ENCODE peak calls at places on chromosomes 12 and 14, in nine cellular contexts. H, L, R, Q, G, Z, B, F and M are unnamed samples.

GRCh38 chr14:61609143-61609851 is 86.0 kb upstream of the HIF1A start:
- DNase-seq in F (peak; percentile 55), Z (no peak), G (no peak), Q (no peak), R (no peak), B (peak; percentile 56), L (no peak), H (peak; percentile 64), M (no peak)

GRCh38 chr12:89817501-89818226 is 109.0 kb upstream of the ATP2B1 start:
- DNase-seq in H (peak; percentile 24), Z (no peak), B (no peak), F (peak; percentile 31), G (no peak), L (no peak), Q (no peak), R (no peak), M (no peak)

GRCh38 chr14:89269404-89269803 is 147.6 kb downstream of the FOXN3 start:
- DNase-seq in F (no peak), B (no peak), H (no peak), R (no peak), L (no peak), Z (no peak), Q (no peak), G (no peak), M (no peak)

GRCh38 chr12:103768467-103769123 is 72.4 kb downstream of the NT5DC3 start:
- DNase-seq in F (peak; percentile 27), Q (no peak), L (no peak), Z (no peak), H (no peak), G (no peak), R (no peak), B (no peak), M (no peak)

GRCh38 chr12:130286741-130287140 is 50.9 kb upstream of the PIWIL1 start:
- DNase-seq in L (no peak), H (no peak), R (no peak), Z (no peak), F (no peak), B (no peak), Q (no peak), G (no peak), M (no peak)

GRCh38 chr12:77837876-77838291 is 7.2 kb downstream of the NAV3 start:
- DNase-seq in Q (peak; percentile 47), G (no peak), L (no peak), F (peak; percentile 53), B (peak; percentile 49), R (no peak), H (no peak), Z (no peak), M (no peak)

GRCh38 chr12:132163911-132164288 is 19.6 kb downstream of the NOC4L start:
- DNase-seq in B (peak; percentile 44), F (no peak), H (no peak), L (no peak), Z (no peak), R (no peak), Q (no peak), G (no peak), M (no peak)

GRCh38 chr14:22419620-22420019 is 169.4 kb downstream of the DAD1 start:
- DNase-seq in L (no peak), H (no peak), G (no peak), Z (no peak), B (no peak), R (no peak), Q (no peak), F (no peak), M (no peak)

GRCh38 chr14:82757775-82758174 is 1224.1 kb upstream of the SEL1L start:
- DNase-seq in F (no peak), G (no peak), L (no peak), B (no peak), H (no peak), Z (no peak), R (no peak), Q (no peak), M (no peak)

GRCh38 chr12:7146906-7147305 is 16.7 kb downstream of the CLSTN3 start:
- DNase-seq in Q (no peak), R (no peak), G (no peak), B (no peak), H (no peak), Z (no peak), F (no peak), L (no peak), M (no peak)

GRCh38 chr12:114636723-114637480 is 47.1 kb downstream of the TBX3 start:
- DNase-seq in L (no peak), Q (no peak), F (peak; percentile 41), R (no peak), Z (peak; percentile 47), G (no peak), B (no peak), H (peak; percentile 36), M (no peak)

GRCh38 chr12:19978193-19978592 is 390.1 kb upstream of the PDE3A start:
- DNase-seq in H (peak; percentile 95), Q (no peak), Z (no peak), R (no peak), B (no peak), G (no peak), L (no peak), F (peak; percentile 99), M (no peak)

GRCh38 chr14:61891251-61891650 is 129.0 kb downstream of the SNAPC1 start:
- DNase-seq in L (no peak), G (no peak), Z (no peak), B (no peak), R (no peak), H (peak; percentile 4), F (no peak), Q (no peak), M (no peak)

DNA sequence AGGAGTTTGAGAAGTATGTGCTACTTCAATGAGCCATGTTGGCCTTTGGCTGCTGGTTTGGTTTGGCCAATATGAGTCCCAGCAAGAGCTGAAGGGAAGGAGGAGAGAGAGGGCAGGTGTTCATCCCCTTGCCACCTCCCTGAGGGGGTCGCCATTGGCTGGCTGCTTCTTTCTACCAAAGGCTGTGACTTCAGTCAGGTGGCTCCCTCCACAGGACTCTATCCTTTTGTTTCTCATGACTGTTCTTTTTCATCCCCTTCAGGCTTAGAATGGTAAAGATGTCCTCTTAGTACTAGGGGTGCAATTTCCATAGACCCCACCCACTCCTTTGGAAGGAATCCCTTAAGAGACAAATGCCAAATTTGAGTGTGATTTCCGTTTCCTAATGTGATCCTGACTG is 31.2 kb upstream of the OTOGL start:
- DNase-seq in G (peak; percentile 13), L (no peak), Q (no peak), B (no peak), H (no peak), R (no peak), Z (no peak), F (no peak), M (no peak)
- TF ChIP-seq CTCF in G (no peak), L (no peak), Q (no peak), B (no peak), H (no peak), R (no peak), Z (no peak), F (no peak), M (no peak)

DNA sequence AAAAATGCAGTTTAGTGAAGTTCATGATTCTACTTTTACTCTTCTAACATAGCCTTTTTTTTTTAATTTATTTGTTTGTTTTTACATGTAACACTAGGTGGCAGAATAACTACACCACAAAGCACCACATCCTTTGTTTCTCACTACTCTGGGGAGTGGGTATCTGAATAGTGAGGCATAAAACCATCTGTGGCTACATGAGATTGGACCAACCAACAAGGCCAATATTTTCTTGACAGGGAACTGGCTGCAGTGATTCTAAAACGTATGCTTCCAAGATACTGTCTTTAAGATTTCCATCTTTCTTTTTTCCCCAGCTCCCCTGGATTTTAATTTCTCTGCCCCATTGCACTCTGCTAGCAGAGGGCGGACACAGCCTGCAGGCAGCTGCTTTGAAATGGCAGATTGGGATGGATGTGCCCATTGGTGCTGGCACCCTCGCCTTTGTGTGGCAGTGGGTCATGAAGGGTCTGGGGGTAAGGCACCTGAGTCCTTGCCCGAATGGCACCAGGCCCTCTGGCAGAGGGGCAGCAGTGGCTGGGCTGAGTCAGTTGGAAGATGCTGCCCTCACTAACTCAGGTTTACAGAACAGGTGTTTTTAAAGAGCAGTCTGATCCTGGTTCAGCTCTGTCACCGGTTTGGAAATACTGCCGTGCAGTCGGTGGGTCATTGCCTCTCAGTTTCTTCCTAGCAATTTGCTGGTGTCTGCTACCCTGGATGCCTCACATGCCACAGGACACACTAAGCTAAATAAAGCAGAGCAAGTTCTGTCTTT is 429.1 kb downstream of the RAD51B start:
- DNase-seq in L (no peak), B (peak; percentile 79), F (peak; percentile 88), Z (no peak), G (peak; percentile 81), Q (no peak), H (peak; percentile 88), R (no peak), M (peak; percentile 45)
- TF ChIP-seq CTCF in L (peak; percentile 67), B (peak; percentile 69), F (peak; percentile 57), Z (peak; percentile 68), G (peak; percentile 45), Q (peak; percentile 71), H (peak; percentile 42), R (peak; percentile 77), M (peak; percentile 30)

GRCh38 chr12:49548822-49549648 is 10.2 kb downstream of the KCNH3 start:
- DNase-seq in L (no peak), F (peak; percentile 23), B (peak; percentile 67), Q (no peak), Z (peak; percentile 24), H (peak; percentile 20), G (no peak), R (no peak), M (peak; percentile 53)
- TF ChIP-seq CTCF in L (peak; percentile 22), F (peak; percentile 53), B (peak; percentile 36), Q (peak; percentile 61), Z (no peak), H (peak; percentile 34), G (no peak), R (peak; percentile 66), M (no peak)

GRCh38 chr12:57080855-57081254 is 2.3 kb upstream of the NEMP1 start:
- DNase-seq in G (no peak), H (no peak), B (no peak), Q (no peak), Z (no peak), R (no peak), L (no peak), F (no peak), M (no peak)

GRCh38 chr12:57079821-57080220 is 1.2 kb upstream of the NEMP1 start:
- DNase-seq in Q (no peak), R (no peak), Z (no peak), L (no peak), B (no peak), F (no peak), G (no peak), H (no peak), M (no peak)

DNA sequence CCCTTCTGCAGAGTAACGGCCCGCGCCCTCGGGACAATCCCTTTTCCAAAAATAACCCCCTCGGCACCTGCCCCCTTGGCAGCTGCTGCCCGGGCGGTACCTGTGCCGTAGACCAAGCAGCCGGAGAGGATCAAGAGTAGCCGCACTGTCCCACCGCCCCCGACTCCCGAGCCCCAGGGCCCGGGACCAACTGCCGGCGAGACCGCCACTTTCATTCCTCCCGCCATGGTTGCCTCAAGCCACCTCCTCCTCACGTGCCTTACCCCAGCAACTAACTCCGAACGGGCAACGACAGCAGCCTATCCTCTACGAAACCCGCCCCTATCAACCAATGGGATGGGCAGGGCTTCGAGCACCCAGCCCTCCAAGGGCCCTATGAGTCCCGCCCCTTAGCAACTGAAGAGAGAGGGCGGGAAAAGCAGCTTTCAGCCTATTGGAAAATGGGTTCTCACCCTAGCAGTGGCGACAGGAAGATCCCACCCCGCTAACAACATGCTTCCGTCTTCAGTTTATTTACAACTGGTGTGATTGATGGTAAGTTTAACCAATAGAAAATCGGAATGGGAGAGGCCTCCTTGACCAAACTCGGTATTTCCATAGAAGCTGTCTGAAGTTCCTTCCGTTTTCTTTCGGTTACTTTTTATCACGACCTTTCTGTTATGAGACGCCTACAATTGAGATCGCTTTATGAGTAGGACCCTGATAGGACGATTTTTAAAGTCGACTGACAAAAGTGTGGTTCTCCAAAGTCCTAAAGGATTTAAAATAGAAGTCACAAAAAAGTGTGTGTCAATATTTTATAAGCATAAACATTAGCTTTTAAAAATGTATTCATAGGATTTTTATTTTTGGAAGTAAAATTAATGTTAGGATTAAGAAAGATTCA is at the start of gene NEMP1:
- DNase-seq in Q (peak; percentile 94), F (peak; percentile 100), H (peak; percentile 100), Z (peak; percentile 99), G (peak; percentile 100), B (peak; percentile 97), L (peak; percentile 90), R (peak; percentile 99), M (peak; percentile 90)
- TF ChIP-seq CTCF in Q (no peak), F (no peak), H (no peak), Z (no peak), G (no peak), B (no peak), L (no peak), R (no peak), M (no peak)